ENCODE peak calls at places on chromosomes 2 and 18, in five cellular contexts. G is right lobe of liver, Y is HCEC 1CT, F is EH, W is ecto neural progenitor cell. B is an unnamed sample.

GRCh38 chr18:41513438-41513837 is 441.6 kb upstream of the PIK3C3 start:
- DNase-seq in G (no peak), Y (no peak), F (no peak), W (no peak), B (no peak)

GRCh38 chr2:99911711-99912110 is 230.7 kb downstream of the AFF3 start:
- DNase-seq in G (no peak), Y (no peak), F (peak), W (no peak), B (no peak)

GRCh38 chr18:4605222-4605621 is 150.1 kb upstream of the DLGAP1 start:
- DNase-seq in G (no peak), Y (no peak), F (no peak), W (no peak), B (no peak)

GRCh38 chr2:70546376-70546775 is 7.2 kb downstream of the TGFA start:
- DNase-seq in G (no peak), Y (no peak), F (no peak), W (no peak), B (no peak)

GRCh38 chr2:30412392-30413321 is 34.4 kb upstream of the LCLAT1 start:
- DNase-seq in G (no peak), Y (peak), F (peak), W (peak), B (peak)

GRCh38 chr2:202104286-202104870 is 31.3 kb downstream of the KIAA2012 start:
- DNase-seq in G (peak), Y (peak), F (peak), W (peak), B (peak)

GRCh38 chr18:10057401-10057800 is 143.6 kb downstream of the VAPA start:
- DNase-seq in G (no peak), Y (no peak), F (no peak), W (no peak), B (no peak)

GRCh38 chr2:152682663-152683062 is 34.6 kb downstream of the PRPF40A start:
- DNase-seq in G (no peak), Y (no peak), F (no peak), W (no peak), B (no peak)

GRCh38 chr18:36580266-36580665 is 248.5 kb downstream of the TPGS2 start:
- DNase-seq in G (no peak), Y (peak), F (peak), W (no peak), B (peak)

GRCh38 chr2:108360776-108361468 is 16.8 kb upstream of the SULT1C4 start:
- DNase-seq in G (no peak), Y (no peak), F (no peak), W (no peak), B (no peak)

GRCh38 chr2:46497726-46498125 is 18.4 kb downstream of the TMEM247 start:
- DNase-seq in G (no peak), Y (no peak), F (no peak), W (peak), B (no peak)

GRCh38 chr2:127656569-127657231 is 10.7 kb downstream of the GPR17 start:
- DNase-seq in G (peak), Y (no peak), F (no peak), W (no peak), B (no peak)

GRCh38 chr2:80519121-80519643 is 214.6 kb upstream of the LRRTM1 start:
- DNase-seq in G (no peak), Y (no peak), F (no peak), W (no peak), B (no peak)

GRCh38 chr2:161316686-161317085 is 8.5 kb downstream of the PSMD14 start:
- DNase-seq in G (no peak), Y (no peak), F (no peak), W (no peak), B (no peak)

GRCh38 chr18:23126352-23127056 is 8.8 kb upstream of the CABLES1 start:
- DNase-seq in G (no peak), Y (no peak), F (peak), W (no peak), B (no peak)

GRCh38 chr2:112152476-112153178 is 14.4 kb downstream of the FBLN7 start:
- DNase-seq in G (no peak), Y (no peak), F (no peak), W (no peak), B (no peak)

GRCh38 chr18:55699233-55699765 is 111.3 kb upstream of the TCF4 start:
- DNase-seq in G (no peak), Y (no peak), F (no peak), W (no peak), B (peak)

GRCh38 chr18:50161806-50162205 is 33.1 kb downstream of the MYO5B start:
- DNase-seq in G (no peak), Y (no peak), F (no peak), W (no peak), B (no peak)

GRCh38 chr2:216170362-216170761 is 61.2 kb downstream of the XRCC5 start:
- DNase-seq in G (no peak), Y (no peak), F (no peak), W (no peak), B (no peak)

GRCh38 chr2:11314482-11314881 is 30.0 kb downstream of the ROCK2 start:
- DNase-seq in G (no peak), Y (no peak), F (peak), W (no peak), B (no peak)

GRCh38 chr18:78138993-78139496 is 840.6 kb upstream of the SALL3 start:
- DNase-seq in G (no peak), Y (no peak), F (no peak), W (no peak), B (no peak)

GRCh38 chr2:41791523-41791922 is 256.3 kb upstream of the PKDCC start:
- DNase-seq in G (no peak), Y (peak), F (peak), W (no peak), B (peak)

GRCh38 chr18:76454429-76454828 is 40.6 kb downstream of the ZNF516 start:
- DNase-seq in G (no peak), Y (no peak), F (no peak), W (no peak), B (no peak)

GRCh38 chr2:233822101-233822771 is 32.1 kb downstream of the HJURP start:
- DNase-seq in G (peak), Y (no peak), F (no peak), W (peak), B (no peak)

GRCh38 chr2:70381821-70382220 is 80.0 kb upstream of the FAM136A start:
- DNase-seq in G (no peak), Y (no peak), F (peak), W (no peak), B (no peak)

GRCh38 chr18:48300463-48300961 is 108.7 kb downstream of the ZBTB7C start:
- DNase-seq in G (no peak), Y (no peak), F (peak), W (no peak), B (no peak)

GRCh38 chr2:100963026-100963375 is 39.1 kb upstream of the RPL31 start:
- DNase-seq in G (no peak), Y (no peak), F (no peak), W (no peak), B (no peak)

GRCh38 chr2:101306410-101306809 is 2.1 kb downstream of the RNF149 start:
- DNase-seq in G (no peak), Y (no peak), F (no peak), W (no peak), B (peak)

GRCh38 chr2:180519276-180519675 is 461.1 kb upstream of the UBE2E3 start:
- DNase-seq in G (no peak), Y (peak), F (peak), W (no peak), B (peak)

GRCh38 chr2:12096425-12096824 is 350.0 kb downstream of the LPIN1 start:
- DNase-seq in G (no peak), Y (no peak), F (no peak), W (peak), B (no peak)

GRCh38 chr2:84924173-84925106 is 19.0 kb downstream of the TMSB10 start:
- DNase-seq in G (no peak), Y (peak), F (peak), W (no peak), B (peak)

GRCh38 chr2:40256649-40257048 is 195.2 kb downstream of the SLC8A1 start:
- DNase-seq in G (no peak), Y (peak), F (peak), W (peak), B (peak)

GRCh38 chr2:200616656-200617055 is 30.8 kb downstream of the AOX1 start:
- DNase-seq in G (no peak), Y (no peak), F (no peak), W (no peak), B (no peak)

GRCh38 chr2:9158786-9159779 is 47.5 kb upstream of the ASAP2 start:
- DNase-seq in G (no peak), Y (no peak), F (no peak), W (no peak), B (no peak)

GRCh38 chr2:208407667-208408066 is 1.1 kb downstream of the PTH2R start:
- DNase-seq in G (no peak), Y (no peak), F (peak), W (no peak), B (peak)

GRCh38 chr2:188367164-188367563 is 75.5 kb downstream of the GULP1 start:
- DNase-seq in G (no peak), Y (no peak), F (no peak), W (no peak), B (no peak)

GRCh38 chr2:100796499-100797100 is 23.3 kb upstream of the NPAS2 start:
- DNase-seq in G (no peak), Y (no peak), F (no peak), W (no peak), B (no peak)

GRCh38 chr2:100876231-100876860 is 56.4 kb downstream of the NPAS2 start:
- DNase-seq in G (no peak), Y (peak), F (no peak), W (no peak), B (no peak)

GRCh38 chr18:55024568-55024967 is 65.3 kb upstream of the CCDC68 start:
- DNase-seq in G (no peak), Y (peak), F (no peak), W (no peak), B (no peak)

GRCh38 chr2:112163541-112163981 is 25.4 kb downstream of the FBLN7 start:
- DNase-seq in G (no peak), Y (no peak), F (no peak), W (peak), B (no peak)

B was measured in foreskin fibroblast.